ENCODE peak calls at places on chromosomes 6 and 20, in five cellular contexts. D is heart left ventricle, T is cardiac muscle cell, A is BJ, R is foreskin fibroblast. N is an unnamed sample.

GRCh38 chr6:14559754-14560527 is 442.4 kb downstream of the CD83 start:
- DNase-seq in T (no peak), D (no peak), R (peak; percentile 59), A (no peak), N (no peak)

GRCh38 chr6:108074057-108074358 is 533 bp downstream of the OSTM1 start:
- DNase-seq in T (no peak), R (no peak), D (no peak), A (no peak), N (no peak)

GRCh38 chr6:111880181-111880944 is 7.1 kb upstream of the FYN start:
- DNase-seq in A (no peak), D (no peak), R (peak; percentile 69), T (peak; percentile 25), N (no peak)

GRCh38 chr20:62716198-62716940 is 7.7 kb downstream of the NTSR1 start:
- DNase-seq in D (no peak), R (peak; percentile 49), A (no peak), T (no peak), N (no peak)

GRCh38 chr6:20409427-20409971 is 7.8 kb downstream of the E2F3 start:
- DNase-seq in T (no peak), D (no peak), A (no peak), R (no peak), N (no peak)

GRCh38 chr20:34604980-34605788 is 46.7 kb downstream of the MAP1LC3A start:
- DNase-seq in T (peak; percentile 28), R (peak; percentile 94), A (peak; percentile 20), D (no peak), N (no peak)

GRCh38 chr6:6788394-6789020 is 200.0 kb downstream of the LY86 start:
- DNase-seq in R (no peak), D (no peak), A (no peak), T (peak; percentile 31), N (no peak)

GRCh38 chr6:135972120-135972519 is 120.6 kb downstream of the PDE7B start:
- DNase-seq in R (no peak), A (no peak), T (no peak), D (no peak), N (no peak)

GRCh38 chr6:145844933-145845531 is 30.4 kb upstream of the FBXO30 start:
- DNase-seq in T (no peak), D (no peak), R (peak; percentile 41), A (no peak), N (no peak)

GRCh38 chr20:47320990-47321805 is 35.3 kb downstream of the ZMYND8 start:
- DNase-seq in T (no peak), D (no peak), A (no peak), R (no peak), N (peak; percentile 53)

GRCh38 chr6:150134280-150134920 is 8.4 kb upstream of the PPP1R14C start:
- DNase-seq in R (no peak), A (no peak), T (no peak), D (no peak), N (peak; percentile 87)

GRCh38 chr6:75830959-75831885 is 82.2 kb downstream of the MYO6 start:
- DNase-seq in T (peak; percentile 32), R (peak; percentile 11), A (no peak), D (no peak), N (no peak)

GRCh38 chr20:63977392-63978276 is 1.8 kb downstream of the SAMD10 start:
- DNase-seq in T (peak; percentile 75), D (peak; percentile 16), R (peak; percentile 78), A (no peak), N (peak; percentile 38)

GRCh38 chr6:80021131-80021530 is 16.7 kb downstream of the TTK start:
- DNase-seq in R (no peak), D (no peak), A (no peak), T (no peak), N (no peak)

GRCh38 chr6:90088009-90088408 is 193.7 kb downstream of the GJA10 start:
- DNase-seq in T (peak; percentile 71), A (peak; percentile 38), D (no peak), R (peak; percentile 87), N (no peak)

GRCh38 chr20:23362392-23363256 is 642 bp downstream of the GZF1 start:
- DNase-seq in D (peak; percentile 40), T (peak; percentile 34), A (no peak), R (peak; percentile 60), N (no peak)

GRCh38 chr20:10953437-10953836 is 279.6 kb upstream of the JAG1 start:
- DNase-seq in R (no peak), D (no peak), T (no peak), A (no peak), N (no peak)

GRCh38 chr6:130815200-130816071 is 11.8 kb upstream of the SMLR1 start:
- DNase-seq in T (no peak), A (no peak), R (no peak), D (no peak), N (no peak)

GRCh38 chr6:90610671-90611542 is 24.0 kb upstream of the MAP3K7 start:
- DNase-seq in T (peak; percentile 25), A (no peak), R (peak; percentile 57), D (peak; percentile 52), N (peak; percentile 28)

GRCh38 chr6:118509009-118509617 is 39.0 kb upstream of the PLN start:
- DNase-seq in R (peak; percentile 68), D (peak; percentile 40), T (peak; percentile 57), A (no peak), N (no peak)

GRCh38 chr20:62872863-62873261 is 11.2 kb upstream of the TCFL5 start:
- DNase-seq in R (no peak), A (no peak), D (no peak), T (no peak), N (no peak)

GRCh38 chr20:25683050-25683449 is 13.6 kb downstream of the ZNF337 start:
- DNase-seq in A (no peak), R (no peak), T (no peak), D (no peak), N (no peak)

GRCh38 chr6:153231048-153231635 is 100.1 kb upstream of the RGS17 start:
- DNase-seq in A (no peak), R (peak; percentile 57), T (peak; percentile 71), D (peak; percentile 28), N (peak; percentile 65)

GRCh38 chr6:90351696-90352095 is 55.1 kb upstream of the BACH2 start:
- DNase-seq in T (peak; percentile 41), A (no peak), D (no peak), R (peak; percentile 67), N (no peak)

GRCh38 chr20:38231786-38232130 is 28.8 kb downstream of the KIAA1755 start:
- DNase-seq in T (peak; percentile 78), A (no peak), D (peak; percentile 54), R (no peak), N (no peak)

GRCh38 chr6:9647043-9647520 is 767.8 kb downstream of the TFAP2A start:
- DNase-seq in A (no peak), D (no peak), R (no peak), T (no peak), N (no peak)

GRCh38 chr6:81126150-81126549 is 626.3 kb downstream of the TENT5A start:
- DNase-seq in R (peak; percentile 71), D (no peak), A (peak; percentile 27), T (no peak), N (no peak)

GRCh38 chr6:99282479-99283062 is 66.9 kb downstream of the FAXC start:
- DNase-seq in R (peak; percentile 35), D (no peak), A (no peak), T (peak; percentile 36), N (no peak)

GRCh38 chr6:140979642-140980091 is 1153.1 kb upstream of the GJE1 start:
- DNase-seq in D (peak; percentile 20), A (peak; percentile 72), T (peak; percentile 95), R (peak; percentile 83), N (no peak)
- H3K4me3 ChIP-seq in D (no peak overlapping the region), A (no peak overlapping the region), T (no peak overlapping the region), R (no peak overlapping the region), N (no peak overlapping the region)

DNA sequence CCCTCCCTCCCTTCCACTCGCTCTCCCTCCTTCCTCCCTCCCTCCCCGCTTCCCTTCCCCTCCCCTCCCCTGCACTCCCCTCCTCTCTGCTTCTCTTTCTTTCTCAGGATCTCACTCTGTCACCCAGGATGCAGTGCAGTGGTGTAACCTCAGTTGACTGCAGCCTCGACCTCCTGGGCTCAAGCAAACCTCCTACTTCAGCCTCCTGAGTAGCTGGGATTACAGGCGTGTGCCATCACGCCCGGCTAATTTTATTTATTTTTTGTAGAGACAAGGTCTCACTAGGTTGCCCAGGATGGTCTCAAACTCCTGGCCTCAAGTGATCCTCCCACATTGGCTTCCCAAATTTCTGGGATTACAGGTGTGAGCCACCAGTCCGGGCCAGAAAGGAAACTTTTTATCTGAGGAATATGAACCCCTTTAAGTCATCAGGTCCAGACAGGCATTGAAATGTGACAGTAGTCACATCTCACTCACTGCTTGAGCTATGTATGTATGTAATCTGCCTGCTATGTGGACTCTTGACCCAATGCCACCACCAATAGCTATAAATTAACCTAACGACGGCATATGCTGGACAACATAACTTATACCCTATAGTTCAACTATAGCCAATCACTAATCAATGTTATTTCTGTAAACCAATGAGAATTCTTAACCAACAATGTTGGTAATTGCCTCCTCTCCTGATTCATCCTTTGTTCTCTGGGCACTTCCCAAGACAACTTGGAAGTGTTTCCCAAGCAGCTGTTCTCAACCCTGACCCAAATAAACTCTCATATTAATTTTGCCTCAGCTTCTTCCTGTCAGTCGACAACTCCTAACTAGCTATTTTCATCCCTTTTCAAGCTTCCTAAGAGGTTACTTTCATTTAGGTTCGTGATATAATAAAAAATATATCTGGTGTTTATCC is 23.9 kb upstream of the SERPINB1 start:
- DNase-seq in R (peak; percentile 71), T (peak; percentile 62), D (no peak), A (no peak), N (no peak)
- H3K4me3 ChIP-seq in R (no peak overlapping the region), T (no peak overlapping the region), D (no peak overlapping the region), A (no peak overlapping the region), N (no peak overlapping the region)

DNA sequence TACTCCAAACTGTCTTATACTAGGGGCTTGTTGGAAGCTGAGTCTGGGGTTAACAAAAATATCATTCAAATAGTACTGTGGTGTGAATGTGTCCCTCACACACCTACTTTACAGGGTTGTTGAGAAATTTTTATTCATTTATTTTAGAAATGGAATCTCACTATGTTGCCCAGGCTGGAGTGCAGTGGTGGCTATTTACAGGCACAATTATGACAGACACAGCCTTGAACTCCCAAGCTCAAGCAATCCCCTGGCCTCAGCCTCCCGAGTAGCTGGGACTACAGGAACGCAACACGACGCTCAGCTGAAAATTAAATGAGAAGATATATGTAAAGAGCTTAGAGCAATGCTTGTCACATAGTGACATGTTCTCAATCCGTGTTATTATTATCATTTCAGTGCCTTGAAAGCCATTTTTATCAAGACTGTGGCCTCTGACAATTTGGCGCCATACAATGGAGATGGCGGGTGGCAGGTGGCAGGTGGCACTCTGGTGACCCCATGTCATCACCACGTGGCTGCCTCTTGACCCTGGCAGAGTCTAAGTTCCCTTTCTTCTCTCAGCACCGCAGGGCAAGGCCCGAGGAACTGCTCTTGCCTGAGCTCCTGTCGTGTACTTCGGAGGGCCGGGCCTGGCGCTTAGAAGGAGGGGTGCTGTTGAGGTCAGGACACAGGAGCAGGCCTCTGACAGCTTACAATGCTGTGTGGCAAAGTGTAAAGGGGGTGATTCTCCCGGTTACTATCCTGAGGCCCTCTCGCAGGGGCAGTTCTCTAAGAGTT is 64.5 kb downstream of the STX11 start:
- DNase-seq in T (no peak), D (peak; percentile 23), A (no peak), R (no peak), N (peak; percentile 37)
- H3K4me3 ChIP-seq in T (no peak overlapping the region), D (no peak overlapping the region), A (no peak overlapping the region), R (peak overlapping the region; percentile 55), N (no peak overlapping the region)

DNA sequence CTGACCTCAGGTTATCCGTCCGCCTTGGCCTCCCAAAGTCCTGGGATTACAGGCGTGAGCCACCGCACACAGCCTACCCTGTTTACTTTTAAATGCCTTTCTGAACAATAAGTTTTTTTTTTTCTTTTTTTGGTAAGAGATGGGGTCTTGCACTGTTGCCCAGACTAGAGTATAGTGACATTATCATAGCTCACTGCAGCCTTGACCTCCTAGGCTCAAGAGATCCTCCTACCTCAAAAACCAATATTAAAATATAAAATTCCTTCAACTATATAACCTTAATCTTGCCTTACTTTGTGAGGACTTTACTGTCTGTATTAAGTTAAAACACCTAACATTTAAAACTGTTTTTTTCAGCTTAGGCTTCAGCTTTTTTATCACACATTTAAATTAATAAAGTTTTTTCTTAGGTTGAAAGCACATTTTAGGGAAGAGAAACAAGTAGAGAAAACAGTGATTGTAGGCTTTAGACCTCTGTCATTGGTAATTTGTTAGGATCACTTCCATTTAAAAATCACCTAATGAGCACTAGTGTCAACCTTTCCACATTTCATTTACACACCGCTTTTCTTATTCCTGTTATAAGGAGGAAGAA is 2.9 kb downstream of the UBR2 start:
- DNase-seq in A (no peak), T (no peak), D (no peak), R (no peak), N (no peak)
- H3K4me3 ChIP-seq in A (no peak overlapping the region), T (no peak overlapping the region), D (no peak overlapping the region), R (no peak overlapping the region), N (no peak overlapping the region)